ENCODE peak calls at places on chromosomes 3 and 15, in five cellular contexts. D is endothelial cell of umbilical vein, G is HCT116, B is body of pancreas, A is GM12878. Q is an unnamed sample.

GRCh38 chr3:187742351-187743171 is 2.7 kb downstream of the BCL6 start:
- DNase-seq in D (no peak), G (no peak), B (peak; percentile 54), A (no peak), Q (no peak)

GRCh38 chr15:40714144-40714543 is 19.2 kb downstream of the RAD51 start:
- DNase-seq in D (no peak), G (no peak), B (no peak), A (no peak), Q (no peak)

GRCh38 chr3:31161889-31162288 is 267.4 kb upstream of the GADL1 start:
- DNase-seq in D (no peak), G (no peak), B (no peak), A (no peak), Q (no peak)

GRCh38 chr3:1987983-1988382 is 110.7 kb upstream of the CNTN4 start:
- DNase-seq in D (peak; percentile 49), G (no peak), B (peak; percentile 61), A (no peak), Q (no peak)

GRCh38 chr3:143972155-143972494 is 502 bp downstream of the DIPK2A start:
- DNase-seq in D (no peak), G (no peak), B (no peak), A (no peak), Q (no peak)

GRCh38 chr3:102068327-102068726 is 219.0 kb downstream of the NFKBIZ start:
- DNase-seq in D (peak; percentile 49), G (no peak), B (no peak), A (no peak), Q (no peak)

GRCh38 chr3:86938706-86939105 is 52.2 kb downstream of the VGLL3 start:
- DNase-seq in D (no peak), G (no peak), B (no peak), A (no peak), Q (no peak)

GRCh38 chr3:111594205-111594604 is 941 bp downstream of the ZBED2 start:
- DNase-seq in D (no peak), G (no peak), B (no peak), A (no peak), Q (no peak)

GRCh38 chr15:67433495-67434099 is 87.3 kb upstream of the C15orf61 start:
- DNase-seq in D (peak; percentile 66), G (peak; percentile 27), B (peak; percentile 67), A (peak; percentile 15), Q (peak; percentile 38)

GRCh38 chr3:60086811-60087210 is 1037.0 kb upstream of the CFAP20DC start:
- DNase-seq in D (no peak), G (peak; percentile 32), B (no peak), A (peak; percentile 23), Q (no peak)

GRCh38 chr3:12875857-12876451 is 34.6 kb upstream of the RPL32 start:
- DNase-seq in D (peak; percentile 20), G (no peak), B (peak; percentile 73), A (no peak), Q (no peak)

GRCh38 chr15:47587938-47588817 is 129.1 kb upstream of the SEMA6D start:
- DNase-seq in D (no peak), G (no peak), B (no peak), A (no peak), Q (no peak)

GRCh38 chr3:179149239-179149887 is 1.2 kb downstream of the PIK3CA start:
- DNase-seq in D (no peak), G (no peak), B (peak; percentile 28), A (peak; percentile 53), Q (peak; percentile 46)

GRCh38 chr3:82633319-82633718 is 871.9 kb upstream of the GBE1 start:
- DNase-seq in D (no peak), G (no peak), B (no peak), A (no peak), Q (no peak)

GRCh38 chr15:57160823-57161560 is 215.3 kb upstream of the CGNL1 start:
- DNase-seq in D (no peak), G (no peak), B (no peak), A (no peak), Q (no peak)

GRCh38 chr15:57797145-57797544 is 90.6 kb downstream of the POLR2M start:
- DNase-seq in D (no peak), G (no peak), B (no peak), A (no peak), Q (no peak)

GRCh38 chr15:96337991-96338771 is 7.7 kb downstream of the NR2F2 start:
- DNase-seq in D (peak; percentile 38), G (no peak), B (no peak), A (no peak), Q (no peak)

GRCh38 chr3:64830681-64831080 is 142.9 kb upstream of the ADAMTS9 start:
- DNase-seq in D (no peak), G (no peak), B (no peak), A (no peak), Q (no peak)

GRCh38 chr3:134295930-134296329 is 45.3 kb upstream of the RYK start:
- DNase-seq in D (no peak), G (no peak), B (no peak), A (no peak), Q (no peak)

GRCh38 chr3:17157713-17158112 is 273.0 kb downstream of the PLCL2 start:
- DNase-seq in D (no peak), G (no peak), B (no peak), A (no peak), Q (no peak)

GRCh38 chr3:59127071-59127470 is 77.2 kb upstream of the CFAP20DC start:
- DNase-seq in D (no peak), G (no peak), B (no peak), A (no peak), Q (no peak)

GRCh38 chr3:71127052-71127451 is 456.5 kb downstream of the FOXP1 start:
- DNase-seq in D (no peak), G (no peak), B (no peak), A (no peak), Q (no peak)

GRCh38 chr15:57320543-57321220 is 55.6 kb upstream of the CGNL1 start:
- DNase-seq in D (peak; percentile 74), G (no peak), B (no peak), A (no peak), Q (no peak)

GRCh38 chr15:23467110-23467600 is 20.1 kb upstream of the GOLGA6L2 start:
- DNase-seq in D (peak; percentile 11), G (peak; percentile 24), B (no peak), A (no peak), Q (peak; percentile 81)

GRCh38 chr3:105965384-105965783 is 96.6 kb upstream of the CBLB start:
- DNase-seq in D (peak; percentile 77), G (no peak), B (no peak), A (no peak), Q (no peak)

GRCh38 chr3:43512749-43513404 is 108.9 kb downstream of the ANO10 start:
- DNase-seq in D (no peak), G (no peak), B (no peak), A (no peak), Q (no peak)

GRCh38 chr15:98853161-98853560 is 154.4 kb downstream of the PGPEP1L start:
- DNase-seq in D (peak; percentile 97), G (peak; percentile 81), B (peak; percentile 87), A (peak; percentile 50), Q (peak; percentile 88)

GRCh38 chr3:129276385-129276784 is 2.3 kb upstream of the HMCES start:
- DNase-seq in D (no peak), G (no peak), B (no peak), A (peak; percentile 85), Q (peak; percentile 90)

GRCh38 chr3:106135451-106136160 is 266.8 kb upstream of the CBLB start:
- DNase-seq in D (no peak), G (no peak), B (no peak), A (no peak), Q (no peak)

GRCh38 chr15:91572110-91572509 is 281.4 kb upstream of the SLCO3A1 start:
- DNase-seq in D (no peak), G (no peak), B (no peak), A (no peak), Q (no peak)

GRCh38 chr15:66498501-66499386 is 1.2 kb upstream of the SNAPC5 start:
- DNase-seq in D (peak; percentile 54), G (no peak), B (no peak), A (no peak), Q (peak; percentile 53)

GRCh38 chr3:125611908-125612307 is 16.6 kb upstream of the OSBPL11 start:
- DNase-seq in D (no peak), G (no peak), B (no peak), A (no peak), Q (no peak)

DNA sequence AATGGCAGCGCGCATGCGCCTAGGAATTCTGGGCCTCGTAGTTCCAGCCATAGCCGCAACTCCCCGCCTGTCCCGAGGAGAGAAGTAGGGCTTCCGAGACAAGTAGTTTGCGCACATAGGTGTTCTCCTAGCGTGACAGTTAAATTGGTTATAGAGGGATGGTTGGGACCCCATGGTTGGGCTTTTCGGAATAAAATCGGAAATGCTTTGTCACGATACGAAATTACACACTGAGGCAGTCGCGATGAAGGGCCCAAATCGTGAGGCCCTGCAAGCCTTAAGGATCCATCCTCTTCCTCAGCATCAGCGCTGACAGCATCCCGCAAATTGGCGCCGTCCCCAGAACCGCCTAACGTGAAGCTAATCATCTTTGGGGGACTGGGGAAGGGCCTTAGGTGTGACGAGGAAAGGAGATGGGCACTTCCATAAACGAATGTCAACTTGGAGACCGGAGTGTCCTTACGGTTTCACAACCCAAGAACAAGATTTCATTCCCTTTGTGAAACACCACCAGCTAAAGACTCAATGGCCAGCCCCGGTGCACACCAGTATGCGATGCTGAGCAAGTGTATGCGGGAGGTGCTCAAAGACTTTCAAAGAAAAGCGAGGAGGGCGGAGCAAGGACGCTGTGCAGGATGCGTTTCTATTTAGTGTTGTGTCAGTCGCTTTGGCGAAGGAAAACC is 612 bp upstream of the TTBK2 start:
- DNase-seq in D (peak; percentile 45), G (no peak), B (peak; percentile 23), A (no peak), Q (peak; percentile 39)
- H3K27ac ChIP-seq in D (no peak overlapping the region), G (no peak overlapping the region), B (peak overlapping the region; percentile 82), A (no peak overlapping the region), Q (no peak overlapping the region)

GRCh38 chr15:31379042-31379441 is 52.4 kb downstream of the KLF13 start:
- DNase-seq in D (no peak), G (no peak), B (no peak), A (no peak), Q (no peak)
- H3K36me3 ChIP-seq in D (no peaks in the 10 kb centered on the region), G (no peaks in the 10 kb centered on the region), B (no peaks in the 10 kb centered on the region), A (peaks cover 31% of the 10 kb centered on the region), Q (no peaks in the 10 kb centered on the region)

GRCh38 chr3:197802505-197803459 is 11.7 kb downstream of the LRCH3 start:
- DNase-seq in D (no peak), G (no peak), B (no peak), A (no peak), Q (peak; percentile 32)
- TF ChIP-seq CTCF in D (no peak), G (peak; percentile 31), B (no peak), A (peak; percentile 21), Q (peak; percentile 28)

GRCh38 chr3:191802671-191803070 is 341.7 kb downstream of the PYDC2 start:
- DNase-seq in D (no peak), G (no peak), B (no peak), A (no peak), Q (no peak)

GRCh38 chr3:191809326-191809949 is 348.5 kb downstream of the PYDC2 start:
- DNase-seq in D (no peak), G (no peak), B (peak; percentile 17), A (no peak), Q (no peak)

DNA sequence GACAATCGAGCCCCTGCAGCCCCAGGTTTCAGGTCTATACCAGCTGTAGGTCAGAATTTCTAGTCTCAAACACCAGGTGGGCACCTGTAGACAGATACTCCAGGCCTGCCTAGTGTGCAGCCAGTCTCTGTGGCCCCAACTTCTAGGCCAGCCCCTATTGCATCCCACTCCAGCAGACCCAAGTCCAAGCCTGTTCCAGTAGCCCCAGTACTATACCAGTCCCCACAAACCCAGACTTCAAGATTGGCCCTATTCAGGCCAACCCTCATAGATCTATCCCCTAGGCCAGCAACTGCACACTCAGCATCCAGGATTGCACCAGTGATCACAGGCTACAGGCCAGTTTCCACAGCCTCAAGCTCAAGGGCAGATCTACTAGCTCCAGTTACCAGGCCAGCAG is 344.0 kb downstream of the PYDC2 start:
- DNase-seq in D (no peak), G (no peak), B (no peak), A (no peak), Q (no peak)
- H3K27ac ChIP-seq in D (no peak overlapping the region), G (no peak overlapping the region), B (no peak overlapping the region), A (no peak overlapping the region), Q (no peak overlapping the region)